ENCODE peak calls at places on chromosome 14, in six cellular contexts. One of them, this sample, is unnamed.

GRCh38 chr14:65357091-65357490 is 55.4 kb upstream of the FUT8 start:
- DNase-seq in body of pancreas: no peak
- DNase-seq in BE2C: no peak
- DNase-seq in hepatocyte: no peak
- DNase-seq in mammary epithelial cell: peak; percentile 69
- DNase-seq in BJ: no peak
- DNase-seq in this sample: no peak

GRCh38 chr14:73846944-73847343 is 4.7 kb upstream of the PTGR2 start:
- DNase-seq in body of pancreas: no peak
- DNase-seq in mammary epithelial cell: no peak
- DNase-seq in BE2C: no peak
- DNase-seq in hepatocyte: no peak
- DNase-seq in BJ: no peak
- DNase-seq in this sample: no peak

GRCh38 chr14:55603401-55603953 is 23.5 kb downstream of the KTN1 start:
- DNase-seq in BE2C: no peak
- DNase-seq in mammary epithelial cell: no peak
- DNase-seq in BJ: no peak
- DNase-seq in hepatocyte: no peak
- DNase-seq in body of pancreas: no peak
- DNase-seq in this sample: no peak

GRCh38 chr14:46108228-46108627 is 543.4 kb downstream of the RPL10L start:
- DNase-seq in body of pancreas: no peak
- DNase-seq in hepatocyte: no peak
- DNase-seq in BJ: no peak
- DNase-seq in mammary epithelial cell: no peak
- DNase-seq in BE2C: no peak
- DNase-seq in this sample: no peak

GRCh38 chr14:97166497-97166896 is 369.3 kb downstream of the VRK1 start:
- DNase-seq in mammary epithelial cell: no peak
- DNase-seq in BJ: no peak
- DNase-seq in BE2C: no peak
- DNase-seq in hepatocyte: no peak
- DNase-seq in body of pancreas: no peak
- DNase-seq in this sample: no peak

GRCh38 chr14:101858791-101859537 is 97.5 kb downstream of the PPP2R5C start:
- DNase-seq in body of pancreas: no peak
- DNase-seq in BJ: no peak
- DNase-seq in mammary epithelial cell: no peak
- DNase-seq in hepatocyte: no peak
- DNase-seq in BE2C: peak; percentile 66
- DNase-seq in this sample: no peak

GRCh38 chr14:76051717-76052459 is 66.3 kb downstream of the IFT43 start:
- DNase-seq in body of pancreas: no peak
- DNase-seq in BE2C: no peak
- DNase-seq in BJ: no peak
- DNase-seq in mammary epithelial cell: no peak
- DNase-seq in hepatocyte: no peak
- DNase-seq in this sample: no peak

GRCh38 chr14:58770501-58770982 is 132.8 kb downstream of the DACT1 start:
- DNase-seq in BE2C: no peak
- DNase-seq in BJ: no peak
- DNase-seq in mammary epithelial cell: no peak
- DNase-seq in body of pancreas: no peak
- DNase-seq in hepatocyte: no peak
- DNase-seq in this sample: no peak

GRCh38 chr14:22791302-22791701 is 23.9 kb downstream of the SLC7A7 start:
- DNase-seq in hepatocyte: peak; percentile 73
- DNase-seq in BJ: peak; percentile 41
- DNase-seq in BE2C: no peak
- DNase-seq in mammary epithelial cell: peak; percentile 78
- DNase-seq in body of pancreas: no peak
- DNase-seq in this sample: peak; percentile 32

GRCh38 chr14:104749111-104749649 is 3.8 kb upstream of the SIVA1 start:
- DNase-seq in hepatocyte: peak; percentile 84
- DNase-seq in BE2C: no peak
- DNase-seq in body of pancreas: no peak
- DNase-seq in BJ: peak; percentile 21
- DNase-seq in mammary epithelial cell: peak; percentile 68
- DNase-seq in this sample: peak; percentile 26

GRCh38 chr14:66920196-66920595 is 269.0 kb upstream of the GARIN2 start:
- DNase-seq in hepatocyte: no peak
- DNase-seq in BE2C: no peak
- DNase-seq in BJ: no peak
- DNase-seq in body of pancreas: no peak
- DNase-seq in mammary epithelial cell: no peak
- DNase-seq in this sample: no peak

GRCh38 chr14:55383039-55383438 is 28.6 kb downstream of the ATG14 start:
- DNase-seq in body of pancreas: no peak
- DNase-seq in BE2C: no peak
- DNase-seq in BJ: no peak
- DNase-seq in mammary epithelial cell: no peak
- DNase-seq in hepatocyte: no peak
- DNase-seq in this sample: peak; percentile 31

DNA sequence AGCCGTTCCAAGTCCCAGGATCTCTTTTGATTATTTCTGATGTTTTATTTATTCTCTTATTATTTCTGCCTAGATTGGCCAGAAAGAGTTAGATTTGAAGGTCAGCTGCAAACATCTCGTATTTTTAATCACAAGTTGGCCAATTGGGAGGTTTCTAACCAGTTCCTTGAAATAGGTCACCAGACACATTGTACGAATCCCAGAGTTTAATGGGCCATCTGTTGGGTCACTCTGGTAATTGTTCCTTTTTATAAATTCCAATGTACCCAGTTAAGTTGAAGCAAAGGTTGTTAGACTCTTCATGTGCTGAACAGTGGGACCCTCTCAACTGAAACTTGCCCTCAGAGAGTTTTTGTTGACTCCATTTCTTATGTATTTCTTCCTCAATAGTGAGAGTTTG is 382.8 kb upstream of the RGS6 start:
- DNase-seq in BJ: no peak
- DNase-seq in BE2C: no peak
- DNase-seq in hepatocyte: no peak
- DNase-seq in body of pancreas: no peak
- DNase-seq in mammary epithelial cell: no peak
- DNase-seq in this sample: no peak
- H3K4me3 ChIP-seq in BJ: no peak overlapping the region
- H3K4me3 ChIP-seq in BE2C: no peak overlapping the region
- H3K4me3 ChIP-seq in hepatocyte: no peak overlapping the region
- H3K4me3 ChIP-seq in body of pancreas: no peak overlapping the region
- H3K4me3 ChIP-seq in mammary epithelial cell: no peak overlapping the region
- H3K4me3 ChIP-seq in this sample: no peak overlapping the region

DNA sequence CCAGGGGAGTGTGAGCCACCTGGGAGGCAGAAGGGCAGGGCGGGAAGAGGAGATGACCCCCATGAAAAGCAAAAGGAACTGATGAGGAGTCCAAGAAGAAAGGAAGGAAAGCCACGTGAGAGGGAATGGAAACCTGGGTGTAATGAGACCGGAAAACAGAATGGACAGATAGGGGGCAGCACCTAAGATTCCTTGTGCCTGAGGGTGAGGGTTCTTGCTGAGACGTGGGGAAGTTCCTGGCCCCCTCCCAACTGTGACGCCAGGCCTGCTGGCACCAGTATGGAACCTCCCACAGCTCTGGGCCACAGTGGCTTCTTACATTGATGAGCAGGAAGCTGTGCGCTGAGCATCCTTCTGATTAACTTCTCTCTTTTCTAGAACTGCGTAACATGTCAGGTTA is 30.8 kb downstream of the TTC7B start:
- DNase-seq in BE2C: peak; percentile 57
- DNase-seq in mammary epithelial cell: no peak
- DNase-seq in body of pancreas: peak; percentile 44
- DNase-seq in hepatocyte: no peak
- DNase-seq in BJ: no peak
- DNase-seq in this sample: peak; percentile 12
- TF ChIP-seq CTCF in BE2C: peak; percentile 48
- TF ChIP-seq CTCF in mammary epithelial cell: no peak
- TF ChIP-seq CTCF in body of pancreas: no peak
- TF ChIP-seq CTCF in hepatocyte: no peak
- TF ChIP-seq CTCF in BJ: no peak
- TF ChIP-seq CTCF in this sample: peak; percentile 14

GRCh38 chr14:34460841-34461240 is 1.2 kb downstream of the SPTSSA start:
- DNase-seq in BJ: no peak
- DNase-seq in BE2C: no peak
- DNase-seq in mammary epithelial cell: no peak
- DNase-seq in hepatocyte: no peak
- DNase-seq in body of pancreas: no peak
- DNase-seq in this sample: peak; percentile 64

GRCh38 chr14:34457186-34457585 is 4.9 kb downstream of the SPTSSA start:
- DNase-seq in BE2C: no peak
- DNase-seq in hepatocyte: no peak
- DNase-seq in mammary epithelial cell: no peak
- DNase-seq in BJ: no peak
- DNase-seq in body of pancreas: no peak
- DNase-seq in this sample: no peak

GRCh38 chr14:34462132-34462893 is at the start of gene SPTSSA:
- DNase-seq in body of pancreas: peak; percentile 91
- DNase-seq in hepatocyte: peak; percentile 97
- DNase-seq in BJ: peak; percentile 41
- DNase-seq in BE2C: peak; percentile 97
- DNase-seq in mammary epithelial cell: peak; percentile 90
- DNase-seq in this sample: peak; percentile 91

GRCh38 chr14:34461334-34462131 is 507 bp downstream of the SPTSSA start:
- DNase-seq in hepatocyte: peak; percentile 71
- DNase-seq in BJ: no peak
- DNase-seq in BE2C: peak; percentile 63
- DNase-seq in body of pancreas: peak; percentile 66
- DNase-seq in mammary epithelial cell: peak; percentile 42
- DNase-seq in this sample: peak; percentile 46

GRCh38 chr14:34460295-34460694 is 1.7 kb downstream of the SPTSSA start:
- DNase-seq in BJ: no peak
- DNase-seq in mammary epithelial cell: no peak
- DNase-seq in hepatocyte: no peak
- DNase-seq in BE2C: no peak
- DNase-seq in body of pancreas: no peak
- DNase-seq in this sample: no peak
- H3K4me3 ChIP-seq in BJ: peak overlapping the region; percentile 6
- H3K4me3 ChIP-seq in mammary epithelial cell: peak overlapping the region; percentile 72
- H3K4me3 ChIP-seq in hepatocyte: peak overlapping the region; percentile 35
- H3K4me3 ChIP-seq in BE2C: peak overlapping the region; percentile 88
- H3K4me3 ChIP-seq in body of pancreas: no peak overlapping the region
- H3K4me3 ChIP-seq in this sample: peak overlapping the region; percentile 88

GRCh38 chr14:85702191-85702590 is 172.2 kb downstream of the FLRT2 start:
- DNase-seq in BE2C: no peak
- DNase-seq in body of pancreas: no peak
- DNase-seq in hepatocyte: no peak
- DNase-seq in BJ: no peak
- DNase-seq in mammary epithelial cell: no peak
- DNase-seq in this sample: no peak
- TF ChIP-seq CTCF in BE2C: no peak
- TF ChIP-seq CTCF in body of pancreas: no peak
- TF ChIP-seq CTCF in hepatocyte: no peak
- TF ChIP-seq CTCF in BJ: no peak
- TF ChIP-seq CTCF in mammary epithelial cell: no peak
- TF ChIP-seq CTCF in this sample: no peak

This sample was measured in astrocyte of the spinal cord.